ENCODE peak calls at places on chromosomes 13 and 19, in four cellular contexts. O is heart left ventricle, J is heart right ventricle, K is GM23248. E is an unnamed sample.

GRCh38 chr19:4389064-4389375 is 11.3 kb downstream of the SH3GL1 start:
- DNase-seq in O (no peak), K (no peak), J (no peak), E (no peak)

GRCh38 chr13:59345316-59345715 is 818.4 kb downstream of the DIAPH3 start:
- DNase-seq in O (peak; percentile 85), K (no peak), J (peak; percentile 68), E (no peak)

GRCh38 chr13:106619688-106620555 is 52.0 kb upstream of the ARGLU1 start:
- DNase-seq in J (no peak), K (peak; percentile 83), O (no peak), E (no peak)

GRCh38 chr13:48731957-48732569 is 78.3 kb downstream of the CYSLTR2 start:
- DNase-seq in O (peak; percentile 42), J (peak; percentile 46), K (peak; percentile 49), E (no peak)

GRCh38 chr19:41872775-41873647 is 4.1 kb upstream of the CD79A start:
- DNase-seq in K (peak; percentile 71), J (peak; percentile 61), O (peak; percentile 70), E (no peak)

GRCh38 chr13:51643114-51643881 is 59.0 kb downstream of the WDFY2 start:
- DNase-seq in K (peak; percentile 94), J (no peak), O (no peak), E (no peak)

GRCh38 chr13:111383591-111384440 is 63.4 kb downstream of the TEX29 start:
- DNase-seq in J (no peak), O (peak; percentile 9), K (no peak), E (no peak)

GRCh38 chr13:32045963-32046785 is 14.6 kb downstream of the FRY start:
- DNase-seq in K (peak; percentile 53), O (no peak), J (no peak), E (no peak)

GRCh38 chr19:53945441-53945840 is 17.3 kb upstream of the CACNG8 start:
- DNase-seq in J (no peak), O (no peak), K (peak; percentile 31), E (no peak)

GRCh38 chr19:32460476-32460875 is 54.9 kb downstream of the DPY19L3 start:
- DNase-seq in J (no peak), K (no peak), O (no peak), E (no peak)

GRCh38 chr13:94548382-94549240 is 47.3 kb downstream of the TGDS start:
- DNase-seq in K (peak; percentile 58), J (peak; percentile 47), O (peak; percentile 53), E (peak; percentile 10)

GRCh38 chr19:38455031-38455430 is 21.5 kb downstream of the RYR1 start:
- DNase-seq in O (no peak), J (no peak), K (peak; percentile 31), E (no peak)

GRCh38 chr19:40716031-40716654 is 543 bp downstream of the COQ8B start:
- DNase-seq in J (no peak), O (peak; percentile 40), K (peak; percentile 88), E (no peak)

DNA sequence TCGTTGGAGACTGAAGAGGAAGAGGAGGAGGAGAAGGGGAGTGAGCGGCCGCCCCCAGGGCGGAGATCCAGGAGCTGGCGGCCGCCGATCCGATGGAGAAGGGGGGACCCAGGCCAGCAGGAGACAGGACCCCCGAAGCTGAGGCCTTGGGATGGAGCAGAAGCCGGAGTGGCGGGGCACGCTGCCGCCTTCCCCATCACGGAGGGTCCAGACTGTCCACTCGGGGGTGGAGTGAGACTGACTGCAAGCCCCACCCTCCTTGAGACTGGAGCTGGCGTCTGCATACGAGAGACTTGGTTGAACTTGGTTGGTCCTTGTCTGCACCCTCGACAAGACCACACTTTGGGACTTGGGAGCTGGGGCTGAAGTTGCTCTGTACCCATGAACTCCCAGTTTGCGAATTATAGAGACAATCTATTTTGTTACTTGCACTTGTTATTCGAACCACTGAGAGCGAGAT is 1.8 kb downstream of the GADD45B start:
- DNase-seq in K (peak; percentile 64), O (no peak), J (no peak), E (no peak)
- H3K27ac ChIP-seq in K (peak overlapping the region; percentile 93), O (peak overlapping the region; percentile 93), J (peak overlapping the region; percentile 94), E (peak overlapping the region; percentile 90)

GRCh38 chr19:1852294-1852646 is 4.0 kb upstream of the REXO1 start:
- DNase-seq in O (no peak), J (no peak), K (no peak), E (no peak)

GRCh38 chr19:1854032-1854541 is 5.8 kb upstream of the REXO1 start:
- DNase-seq in K (no peak), J (no peak), O (no peak), E (no peak)

GRCh38 chr19:1854542-1855039 is 6.3 kb upstream of the REXO1 start:
- DNase-seq in J (peak; percentile 64), K (peak; percentile 57), O (peak; percentile 73), E (no peak)

GRCh38 chr19:1852729-1853128 is 4.4 kb upstream of the REXO1 start:
- DNase-seq in K (no peak), O (no peak), J (no peak), E (no peak)

GRCh38 chr19:1853295-1854031 is 5.2 kb upstream of the REXO1 start:
- DNase-seq in J (peak; percentile 83), K (peak; percentile 92), O (peak; percentile 80), E (peak; percentile 83)
- H3K4me1 ChIP-seq in J (peaks cover 64% of the 10 kb centered on the region), K (peaks cover 31% of the 10 kb centered on the region), O (peaks cover 31% of the 10 kb centered on the region), E (peaks cover 20% of the 10 kb centered on the region)

GRCh38 chr19:15279326-15279904 is 47.2 kb upstream of the EPHX3 start:
- DNase-seq in O (no peak), J (no peak), K (no peak), E (no peak)

GRCh38 chr19:15280048-15280725 is 47.9 kb upstream of the EPHX3 start:
- DNase-seq in K (peak; percentile 58), O (no peak), J (peak; percentile 61), E (no peak)

GRCh38 chr19:15283141-15283885 is 49.0 kb downstream of the BRD4 start:
- DNase-seq in K (peak; percentile 92), J (no peak), O (no peak), E (peak; percentile 85)

GRCh38 chr19:15282311-15282705 is 50.0 kb downstream of the BRD4 start:
- DNase-seq in O (no peak), J (no peak), K (no peak), E (no peak)

DNA sequence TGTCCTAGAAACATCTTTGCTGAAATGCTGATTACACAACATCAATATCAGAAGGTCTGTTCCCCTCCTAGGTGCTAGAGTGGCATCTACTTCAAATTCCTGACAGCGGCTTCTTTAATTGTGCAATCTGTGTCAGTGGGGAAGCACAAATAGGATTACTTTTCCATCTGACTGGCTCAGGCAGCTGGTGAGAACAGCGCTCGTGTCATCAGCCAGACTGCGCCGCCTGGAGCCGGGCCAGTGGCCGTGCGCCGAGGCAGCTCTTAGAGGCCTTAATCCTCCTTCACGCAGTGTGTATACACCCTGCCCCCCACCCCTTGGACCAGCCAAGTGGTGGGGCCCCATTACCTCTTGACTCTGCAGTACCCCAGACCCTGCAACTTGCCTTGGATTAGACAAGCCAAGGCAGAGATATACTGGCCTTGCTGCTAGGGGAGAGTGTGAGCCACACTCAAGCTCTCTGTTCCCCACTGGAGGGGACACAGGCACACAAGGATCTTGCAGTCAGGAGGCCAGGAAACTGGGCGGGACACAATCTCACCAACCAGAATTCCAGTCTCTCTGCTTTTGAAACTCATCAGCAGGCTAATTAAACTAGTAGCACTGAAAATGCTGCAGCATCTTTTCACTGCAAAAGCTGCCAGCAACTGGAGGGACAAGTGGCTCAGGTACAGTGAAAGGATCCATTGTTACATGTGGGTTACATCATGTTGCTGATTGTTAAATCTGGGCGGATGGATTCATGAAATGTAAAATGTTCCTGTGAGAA is 48.9 kb upstream of the EPHX3 start:
- DNase-seq in O (peak; percentile 83), K (peak; percentile 95), J (peak; percentile 88), E (no peak)
- H3K27ac ChIP-seq in O (peak overlapping the region; percentile 28), K (peak overlapping the region; percentile 61), J (peak overlapping the region; percentile 65), E (peak overlapping the region; percentile 71)

GRCh38 chr13:73367886-73368285 is 309.1 kb downstream of the KLF5 start:
- DNase-seq in O (no peak), J (no peak), K (no peak), E (no peak)
- H3K4me1 ChIP-seq in O (no peaks in the 10 kb centered on the region), J (no peaks in the 10 kb centered on the region), K (no peaks in the 10 kb centered on the region), E (no peaks in the 10 kb centered on the region)

GRCh38 chr19:18208098-18208951 is 4.5 kb upstream of the RAB3A start:
- DNase-seq in K (peak; percentile 95), J (peak; percentile 54), O (peak; percentile 46), E (no peak)
- H3K27ac ChIP-seq in K (peak overlapping the region; percentile 79), J (peak overlapping the region; percentile 19), O (no peak overlapping the region), E (no peak overlapping the region)

GRCh38 chr19:11200931-11201330 is 3.6 kb upstream of the KANK2 start:
- DNase-seq in J (no peak), K (no peak), O (no peak), E (no peak)

GRCh38 chr19:11198175-11198534 is 810 bp upstream of the KANK2 start:
- DNase-seq in J (no peak), K (no peak), O (no peak), E (no peak)

GRCh38 chr19:11198769-11199469 is 1.6 kb upstream of the KANK2 start:
- DNase-seq in J (no peak), O (no peak), K (no peak), E (no peak)

GRCh38 chr19:11200015-11200574 is 2.8 kb upstream of the KANK2 start:
- DNase-seq in O (no peak), K (no peak), J (no peak), E (no peak)

GRCh38 chr19:11199517-11199916 is 2.2 kb upstream of the KANK2 start:
- DNase-seq in O (no peak), K (no peak), J (no peak), E (no peak)
- H3K4me1 ChIP-seq in O (peaks cover 39% of the 10 kb centered on the region), K (peaks cover 14% of the 10 kb centered on the region), J (peaks cover 60% of the 10 kb centered on the region), E (peaks cover 14% of the 10 kb centered on the region)